ENCODE peak calls at places on chromosomes 4 and X, in eight cellular contexts. B is fibroblast of lung; M is neural crest cell; U is H54; X is bronchial epithelial cell; W is GM12892; L is stimulated activated naive CD8-positive, alpha-beta T cell treated with anti-CD3 and anti-CD28 coated beads, Interleukin-15, Interleukin-2, amounts not matched to agents 100 U/mL and 50 U/mL, for 24 hours; I is activated CD4-positive, alpha-beta T cell treated with anti-CD3 and anti-CD28 coated beads, Interleukin-2, amount 50 U/mL, for 4 hours. F is an unnamed sample.

GRCh38 chrX:103864149-103864548 is 32.1 kb upstream of the RAB9B start:
- DNase-seq in B (no peak), M (no peak), U (no peak), X (no peak), W (no peak), L (no peak), I (no peak), F (no peak)

GRCh38 chrX:20974326-20974725 is 399.9 kb upstream of the CNKSR2 start:
- DNase-seq in B (peak), M (no peak), U (no peak), X (peak), W (no peak), L (no peak), I (no peak), F (no peak)

GRCh38 chr4:88689877-88690276 is 7.8 kb downstream of the NAP1L5 start:
- DNase-seq in B (no peak), M (no peak), U (no peak), X (no peak), W (no peak), L (no peak), I (no peak), F (no peak)

GRCh38 chrX:110665636-110666035 is 130.0 kb downstream of the CHRDL1 start:
- DNase-seq in B (peak), M (peak), U (no peak), X (peak), W (no peak), L (peak), I (no peak), F (no peak)

GRCh38 chr4:140861359-140862181 is 105.4 kb upstream of the TBC1D9 start:
- DNase-seq in B (peak), M (peak), U (peak), X (peak), W (no peak), L (peak), I (peak), F (peak)

GRCh38 chr4:84994280-84994679 is 27.8 kb upstream of the WDFY3 start:
- DNase-seq in B (peak), M (no peak), U (no peak), X (no peak), W (no peak), L (no peak), I (no peak), F (no peak)

GRCh38 chr4:2007804-2008670 is 737 bp downstream of the NELFA start:
- DNase-seq in B (no peak), M (no peak), U (no peak), X (no peak), W (no peak), L (no peak), I (no peak), F (no peak)

GRCh38 chrX:10064736-10065135 is 92.0 kb upstream of the CLCN4 start:
- DNase-seq in B (no peak), M (no peak), U (no peak), X (no peak), W (no peak), L (no peak), I (no peak), F (no peak)

GRCh38 chr4:17142232-17142711 is 243.8 kb upstream of the LDB2 start:
- DNase-seq in B (peak), M (no peak), U (no peak), X (peak), W (no peak), L (no peak), I (no peak), F (no peak)